ENCODE peak calls at places on chromosomes 13 and 19, in nine cellular contexts. P is endothelial cell; A is D341Med; H is Peyer's patch; X is stimulated activated CD8-positive, alpha-beta memory T cell treated with anti-CD3 and anti-CD28 coated beads, Interleukin-2, amount 100 ng/mL, for 1 hour; S is CD8-positive, alpha-beta memory T cell; Y is AG08396; J is AG09319; G is T-helper 9 cell. D is an unnamed sample.

GRCh38 chr13:79711631-79712030 is 230.7 kb downstream of the NDFIP2 start:
- DNase-seq in J (no peak), H (no peak), X (no peak), G (no peak), Y (no peak), S (no peak), A (no peak), P (no peak), D (no peak)

GRCh38 chr13:98203641-98204326 is 26.7 kb upstream of the RNF113B start:
- DNase-seq in J (peak; percentile 23), A (no peak), P (no peak), S (no peak), G (no peak), H (no peak), Y (peak; percentile 35), X (no peak), D (no peak)

GRCh38 chr13:85095887-85096286 is 703.3 kb downstream of the SLITRK6 start:
- DNase-seq in P (no peak), J (no peak), H (no peak), A (no peak), G (no peak), X (no peak), Y (no peak), S (no peak), D (no peak)

GRCh38 chr19:7986321-7987083 is 18.9 kb downstream of the ELAVL1 start:
- DNase-seq in P (no peak), X (no peak), J (no peak), Y (peak; percentile 67), S (no peak), A (no peak), G (no peak), H (no peak), D (no peak)

GRCh38 chr13:20404488-20405222 is 121.0 kb downstream of the CRYL1 start:
- DNase-seq in P (no peak), H (no peak), J (no peak), A (no peak), G (no peak), S (no peak), Y (no peak), X (no peak), D (peak; percentile 41)

GRCh38 chr13:80161219-80161618 is 179.7 kb downstream of the SPRY2 start:
- DNase-seq in G (no peak), Y (no peak), P (no peak), H (no peak), J (no peak), X (no peak), S (no peak), A (no peak), D (no peak)

GRCh38 chr13:24032252-24032651 is 128.3 kb upstream of the SPATA13 start:
- DNase-seq in G (no peak), J (peak; percentile 83), Y (peak; percentile 25), S (no peak), P (no peak), X (no peak), H (no peak), A (no peak), D (no peak)

GRCh38 chr13:34246511-34246910 is 428.6 kb downstream of the RFC3 start:
- DNase-seq in S (no peak), A (no peak), G (no peak), H (no peak), X (no peak), Y (no peak), P (no peak), J (no peak), D (no peak)

GRCh38 chr13:47826481-47826880 is 174.6 kb downstream of the SUCLA2 start:
- DNase-seq in S (no peak), P (no peak), A (no peak), Y (no peak), G (no peak), X (no peak), J (no peak), H (no peak), D (no peak)

GRCh38 chr19:42277821-42278809 is 9.1 kb downstream of the CIC start:
- DNase-seq in P (no peak), S (no peak), A (no peak), J (no peak), X (no peak), Y (peak; percentile 38), H (no peak), G (no peak), D (no peak)

GRCh38 chr13:113143466-113144254 is 14.8 kb upstream of the PROZ start:
- DNase-seq in Y (no peak), S (no peak), H (no peak), J (no peak), X (no peak), A (peak; percentile 20), P (no peak), G (no peak), D (peak; percentile 87)

GRCh38 chr13:24709186-24709913 is 29.1 kb downstream of the ATP12A start:
- DNase-seq in Y (no peak), P (no peak), H (no peak), S (peak; percentile 81), X (peak; percentile 36), G (peak; percentile 49), A (peak; percentile 6), J (no peak), D (peak; percentile 60)

GRCh38 chr13:45943965-45944364 is 92.4 kb upstream of the SIAH3 start:
- DNase-seq in A (no peak), P (no peak), J (no peak), S (no peak), Y (no peak), G (no peak), H (no peak), X (no peak), D (no peak)

GRCh38 chr13:105219636-105220035 is 1315.8 kb downstream of the EFNB2 start:
- DNase-seq in H (no peak), J (no peak), A (no peak), G (no peak), X (no peak), P (no peak), S (no peak), Y (no peak), D (no peak)

GRCh38 chr13:101711307-101712025 is 259.0 kb downstream of the ITGBL1 start:
- DNase-seq in A (no peak), S (no peak), J (no peak), X (no peak), P (no peak), H (no peak), G (no peak), Y (no peak), D (no peak)

GRCh38 chr13:99182439-99182838 is 18.2 kb upstream of the UBAC2 start:
- DNase-seq in J (no peak), Y (no peak), A (no peak), H (no peak), X (no peak), P (no peak), G (no peak), S (no peak), D (no peak)

GRCh38 chr13:23496255-23496654 is 62.8 kb upstream of the SACS start:
- DNase-seq in S (no peak), P (no peak), H (no peak), A (no peak), X (no peak), Y (no peak), J (no peak), G (no peak), D (no peak)

D was measured in mesenteric fat pad.